ENCODE peak calls at places on chromosomes 13 and 19, in nine cellular contexts. One of them, this sample, is unnamed.

GRCh38 chr19:45995715-45996385 is 583 bp downstream of the CCDC61 start:
- DNase-seq in body of pancreas: no peak
- DNase-seq in lower leg skin: no peak
- DNase-seq in transverse colon: no peak
- DNase-seq in A549: no peak
- DNase-seq in IMR-90: peak; percentile 67
- DNase-seq in tibial nerve: no peak
- DNase-seq in Peyer's patch: no peak
- DNase-seq in adrenal gland: no peak
- DNase-seq in this sample: no peak

GRCh38 chr13:29987340-29987739 is 136.9 kb upstream of the UBL3 start:
- DNase-seq in IMR-90: no peak
- DNase-seq in Peyer's patch: no peak
- DNase-seq in tibial nerve: no peak
- DNase-seq in transverse colon: no peak
- DNase-seq in body of pancreas: no peak
- DNase-seq in lower leg skin: no peak
- DNase-seq in A549: no peak
- DNase-seq in adrenal gland: no peak
- DNase-seq in this sample: no peak

GRCh38 chr19:43618921-43619261 is 538 bp downstream of the ZNF428 start:
- DNase-seq in A549: peak; percentile 62
- DNase-seq in body of pancreas: no peak
- DNase-seq in transverse colon: no peak
- DNase-seq in adrenal gland: peak; percentile 29
- DNase-seq in lower leg skin: no peak
- DNase-seq in Peyer's patch: no peak
- DNase-seq in IMR-90: peak; percentile 8
- DNase-seq in tibial nerve: no peak
- DNase-seq in this sample: no peak

GRCh38 chr19:10086904-10087256 is 763 bp downstream of the SHFL start:
- DNase-seq in Peyer's patch: no peak
- DNase-seq in transverse colon: no peak
- DNase-seq in A549: no peak
- DNase-seq in lower leg skin: no peak
- DNase-seq in IMR-90: no peak
- DNase-seq in tibial nerve: no peak
- DNase-seq in body of pancreas: no peak
- DNase-seq in adrenal gland: no peak
- DNase-seq in this sample: peak; percentile 72

GRCh38 chr13:20381401-20381800 is 144.3 kb downstream of the CRYL1 start:
- DNase-seq in A549: no peak
- DNase-seq in body of pancreas: no peak
- DNase-seq in lower leg skin: no peak
- DNase-seq in IMR-90: no peak
- DNase-seq in adrenal gland: no peak
- DNase-seq in transverse colon: no peak
- DNase-seq in tibial nerve: no peak
- DNase-seq in Peyer's patch: no peak
- DNase-seq in this sample: no peak

GRCh38 chr13:23695711-23696512 is 125.7 kb downstream of the TNFRSF19 start:
- DNase-seq in tibial nerve: no peak
- DNase-seq in Peyer's patch: peak; percentile 59
- DNase-seq in transverse colon: no peak
- DNase-seq in lower leg skin: no peak
- DNase-seq in IMR-90: no peak
- DNase-seq in adrenal gland: no peak
- DNase-seq in body of pancreas: no peak
- DNase-seq in A549: no peak
- DNase-seq in this sample: no peak

GRCh38 chr13:79735228-79735627 is 254.3 kb downstream of the NDFIP2 start:
- DNase-seq in transverse colon: no peak
- DNase-seq in adrenal gland: no peak
- DNase-seq in body of pancreas: no peak
- DNase-seq in lower leg skin: no peak
- DNase-seq in A549: no peak
- DNase-seq in tibial nerve: no peak
- DNase-seq in Peyer's patch: no peak
- DNase-seq in IMR-90: peak; percentile 41
- DNase-seq in this sample: peak; percentile 42

GRCh38 chr19:12478234-12478941 is 6.2 kb downstream of the ZNF709 start:
- DNase-seq in tibial nerve: no peak
- DNase-seq in adrenal gland: no peak
- DNase-seq in transverse colon: peak; percentile 42
- DNase-seq in A549: no peak
- DNase-seq in body of pancreas: peak; percentile 35
- DNase-seq in IMR-90: no peak
- DNase-seq in Peyer's patch: no peak
- DNase-seq in lower leg skin: peak; percentile 54
- DNase-seq in this sample: no peak

DNA sequence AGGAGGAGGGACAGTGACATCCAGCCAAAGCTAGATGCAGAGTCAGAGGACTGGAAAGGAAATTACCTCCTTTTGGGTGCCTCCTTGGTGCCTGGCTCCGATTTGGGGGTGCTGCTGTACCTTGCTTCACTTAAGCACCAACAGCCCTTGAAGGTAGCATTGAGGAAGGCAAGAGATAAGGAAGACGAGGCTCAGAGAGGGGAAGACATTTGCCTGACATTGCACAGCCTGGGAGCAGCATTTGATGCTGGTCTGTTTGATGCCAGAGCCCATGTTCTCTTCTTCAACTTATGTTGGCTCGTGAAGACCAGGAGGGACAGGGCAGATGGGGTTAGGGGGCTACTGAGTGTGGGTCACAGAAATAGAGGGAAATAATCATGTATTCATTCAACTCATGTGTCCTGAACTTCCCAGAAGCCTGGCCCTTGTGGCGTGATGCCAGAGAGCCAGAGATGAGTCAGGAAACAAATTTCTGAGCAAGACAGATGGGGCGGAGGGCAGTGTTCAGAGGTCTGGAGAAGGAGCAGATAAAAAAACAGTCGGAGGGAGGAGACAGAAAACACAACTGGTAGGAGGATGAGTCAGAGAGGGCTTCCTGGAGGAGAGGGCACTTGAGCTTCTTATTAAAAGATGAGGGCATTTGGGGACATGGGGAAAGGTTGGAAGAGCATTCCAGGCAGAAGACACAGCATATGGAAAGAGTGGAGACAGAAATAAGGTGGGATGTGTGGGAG is 3.0 kb upstream of the C19orf81 start:
- DNase-seq in lower leg skin: no peak
- DNase-seq in A549: peak; percentile 83
- DNase-seq in IMR-90: peak; percentile 54
- DNase-seq in adrenal gland: peak; percentile 66
- DNase-seq in tibial nerve: no peak
- DNase-seq in transverse colon: no peak
- DNase-seq in body of pancreas: no peak
- DNase-seq in Peyer's patch: no peak
- DNase-seq in this sample: no peak
- H3K4me3 ChIP-seq in lower leg skin: no peak overlapping the region
- H3K4me3 ChIP-seq in A549: peak overlapping the region; percentile 0
- H3K4me3 ChIP-seq in IMR-90: no peak overlapping the region
- H3K4me3 ChIP-seq in adrenal gland: no peak overlapping the region
- H3K4me3 ChIP-seq in tibial nerve: no peak overlapping the region
- H3K4me3 ChIP-seq in transverse colon: no peak overlapping the region
- H3K4me3 ChIP-seq in body of pancreas: no peak overlapping the region
- H3K4me3 ChIP-seq in Peyer's patch: no peak overlapping the region
- H3K4me3 ChIP-seq in this sample: no peak overlapping the region

GRCh38 chr13:109784590-109785140 is 1.7 kb downstream of the IRS2 start:
- DNase-seq in tibial nerve: peak; percentile 64
- DNase-seq in Peyer's patch: peak; percentile 84
- DNase-seq in lower leg skin: peak; percentile 93
- DNase-seq in IMR-90: peak; percentile 62
- DNase-seq in A549: peak; percentile 79
- DNase-seq in transverse colon: peak; percentile 80
- DNase-seq in body of pancreas: peak; percentile 77
- DNase-seq in adrenal gland: peak; percentile 88
- DNase-seq in this sample: peak; percentile 88

GRCh38 chr13:109787135-109787954 is 962 bp upstream of the IRS2 start:
- DNase-seq in Peyer's patch: peak; percentile 59
- DNase-seq in A549: no peak
- DNase-seq in tibial nerve: no peak
- DNase-seq in adrenal gland: peak; percentile 56
- DNase-seq in lower leg skin: no peak
- DNase-seq in transverse colon: peak; percentile 36
- DNase-seq in IMR-90: peak; percentile 33
- DNase-seq in body of pancreas: peak; percentile 57
- DNase-seq in this sample: peak; percentile 78

GRCh38 chr13:109785141-109785891 is 1.1 kb downstream of the IRS2 start:
- DNase-seq in Peyer's patch: peak; percentile 67
- DNase-seq in IMR-90: peak; percentile 57
- DNase-seq in lower leg skin: peak; percentile 90
- DNase-seq in body of pancreas: peak; percentile 62
- DNase-seq in A549: peak; percentile 62
- DNase-seq in transverse colon: peak; percentile 44
- DNase-seq in tibial nerve: no peak
- DNase-seq in adrenal gland: peak; percentile 64
- DNase-seq in this sample: peak; percentile 76

GRCh38 chr13:109785892-109786450 is 412 bp downstream of the IRS2 start:
- DNase-seq in Peyer's patch: no peak
- DNase-seq in A549: no peak
- DNase-seq in tibial nerve: no peak
- DNase-seq in adrenal gland: no peak
- DNase-seq in transverse colon: no peak
- DNase-seq in body of pancreas: peak; percentile 29
- DNase-seq in lower leg skin: no peak
- DNase-seq in IMR-90: no peak
- DNase-seq in this sample: no peak

GRCh38 chr13:109786457-109787134 is at the start of gene IRS2:
- DNase-seq in A549: peak; percentile 94
- DNase-seq in body of pancreas: peak; percentile 94
- DNase-seq in Peyer's patch: peak; percentile 98
- DNase-seq in adrenal gland: peak; percentile 98
- DNase-seq in transverse colon: peak; percentile 95
- DNase-seq in tibial nerve: peak; percentile 94
- DNase-seq in lower leg skin: peak; percentile 99
- DNase-seq in IMR-90: peak; percentile 90
- DNase-seq in this sample: peak; percentile 98
- TF ChIP-seq POLR2A in A549: peak; percentile 98
- TF ChIP-seq POLR2A in body of pancreas: peak; percentile 96
- TF ChIP-seq POLR2A in Peyer's patch: peak; percentile 98
- TF ChIP-seq POLR2A in adrenal gland: peak; percentile 99
- TF ChIP-seq POLR2A in transverse colon: peak; percentile 89
- TF ChIP-seq POLR2A in tibial nerve: peak; percentile 100
- TF ChIP-seq POLR2A in lower leg skin: no peak
- TF ChIP-seq POLR2A in IMR-90: peak; percentile 96
- TF ChIP-seq POLR2A in this sample: peak; percentile 50

GRCh38 chr13:114033541-114034315 is 59.9 kb upstream of the C13orf46 start:
- DNase-seq in lower leg skin: no peak
- DNase-seq in A549: no peak
- DNase-seq in transverse colon: no peak
- DNase-seq in adrenal gland: no peak
- DNase-seq in tibial nerve: no peak
- DNase-seq in Peyer's patch: no peak
- DNase-seq in IMR-90: no peak
- DNase-seq in body of pancreas: no peak
- DNase-seq in this sample: no peak

GRCh38 chr13:114034481-114034891 is 60.6 kb upstream of the C13orf46 start:
- DNase-seq in adrenal gland: no peak
- DNase-seq in body of pancreas: no peak
- DNase-seq in transverse colon: no peak
- DNase-seq in lower leg skin: no peak
- DNase-seq in tibial nerve: no peak
- DNase-seq in IMR-90: peak; percentile 80
- DNase-seq in A549: no peak
- DNase-seq in Peyer's patch: no peak
- DNase-seq in this sample: no peak

GRCh38 chr13:114035186-114035582 is 61.3 kb upstream of the C13orf46 start:
- DNase-seq in transverse colon: no peak
- DNase-seq in IMR-90: no peak
- DNase-seq in adrenal gland: no peak
- DNase-seq in Peyer's patch: no peak
- DNase-seq in tibial nerve: no peak
- DNase-seq in A549: no peak
- DNase-seq in body of pancreas: no peak
- DNase-seq in lower leg skin: no peak
- DNase-seq in this sample: no peak

GRCh38 chr13:114037674-114038073 is 63.8 kb upstream of the C13orf46 start:
- DNase-seq in lower leg skin: no peak
- DNase-seq in IMR-90: no peak
- DNase-seq in adrenal gland: no peak
- DNase-seq in Peyer's patch: no peak
- DNase-seq in transverse colon: no peak
- DNase-seq in tibial nerve: no peak
- DNase-seq in A549: no peak
- DNase-seq in body of pancreas: no peak
- DNase-seq in this sample: no peak

DNA sequence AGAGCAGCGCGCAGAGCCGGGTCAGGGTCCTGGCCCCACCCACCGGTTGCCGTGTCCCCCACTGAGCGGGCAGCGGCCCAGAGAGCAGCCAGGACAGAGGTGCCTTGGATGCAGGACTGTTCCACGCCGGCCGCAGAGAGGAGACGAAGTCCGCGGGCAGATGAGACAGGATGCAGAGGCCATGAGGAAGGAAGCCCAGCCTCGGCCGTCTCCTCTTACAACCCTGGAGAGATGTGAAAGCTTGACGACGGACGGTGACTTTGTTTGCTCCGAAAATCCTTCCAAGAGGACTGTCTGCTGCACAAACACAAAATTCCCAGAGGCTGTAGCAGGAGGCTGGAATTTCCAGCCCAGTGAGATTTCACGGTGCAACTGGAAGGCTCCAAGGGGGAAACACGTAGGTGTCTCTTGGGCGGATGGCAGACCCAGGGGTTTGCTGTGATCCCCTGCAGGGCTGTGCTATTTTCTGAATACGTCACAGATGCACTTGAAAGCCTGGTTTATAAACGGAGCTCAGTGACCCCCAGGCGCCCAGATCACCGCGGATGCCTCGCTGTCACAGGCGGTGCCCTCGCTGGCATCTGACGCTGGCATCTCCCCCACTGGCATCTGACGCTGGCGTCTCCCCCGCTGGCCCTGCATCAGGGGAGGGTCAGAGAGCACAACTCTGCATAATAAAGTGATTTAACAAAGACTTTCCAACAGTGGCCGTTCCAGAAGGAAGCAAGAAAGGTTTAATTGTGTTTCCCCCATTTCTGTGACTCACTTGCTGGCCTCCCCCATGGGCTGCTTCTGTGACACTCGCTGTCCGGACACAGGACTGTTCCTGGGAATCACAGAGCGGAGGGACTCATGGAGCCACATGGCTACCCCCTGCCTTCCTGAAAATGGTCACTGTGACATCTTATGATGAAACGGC is 62.0 kb upstream of the C13orf46 start:
- DNase-seq in IMR-90: peak; percentile 35
- DNase-seq in lower leg skin: no peak
- DNase-seq in tibial nerve: peak; percentile 50
- DNase-seq in transverse colon: no peak
- DNase-seq in Peyer's patch: no peak
- DNase-seq in A549: no peak
- DNase-seq in adrenal gland: peak; percentile 39
- DNase-seq in body of pancreas: no peak
- DNase-seq in this sample: no peak
- H3K4me3 ChIP-seq in IMR-90: no peak overlapping the region
- H3K4me3 ChIP-seq in lower leg skin: no peak overlapping the region
- H3K4me3 ChIP-seq in tibial nerve: peak overlapping the region; percentile 36
- H3K4me3 ChIP-seq in transverse colon: no peak overlapping the region
- H3K4me3 ChIP-seq in Peyer's patch: no peak overlapping the region
- H3K4me3 ChIP-seq in A549: no peak overlapping the region
- H3K4me3 ChIP-seq in adrenal gland: no peak overlapping the region
- H3K4me3 ChIP-seq in body of pancreas: no peak overlapping the region
- H3K4me3 ChIP-seq in this sample: no peak overlapping the region

DNA sequence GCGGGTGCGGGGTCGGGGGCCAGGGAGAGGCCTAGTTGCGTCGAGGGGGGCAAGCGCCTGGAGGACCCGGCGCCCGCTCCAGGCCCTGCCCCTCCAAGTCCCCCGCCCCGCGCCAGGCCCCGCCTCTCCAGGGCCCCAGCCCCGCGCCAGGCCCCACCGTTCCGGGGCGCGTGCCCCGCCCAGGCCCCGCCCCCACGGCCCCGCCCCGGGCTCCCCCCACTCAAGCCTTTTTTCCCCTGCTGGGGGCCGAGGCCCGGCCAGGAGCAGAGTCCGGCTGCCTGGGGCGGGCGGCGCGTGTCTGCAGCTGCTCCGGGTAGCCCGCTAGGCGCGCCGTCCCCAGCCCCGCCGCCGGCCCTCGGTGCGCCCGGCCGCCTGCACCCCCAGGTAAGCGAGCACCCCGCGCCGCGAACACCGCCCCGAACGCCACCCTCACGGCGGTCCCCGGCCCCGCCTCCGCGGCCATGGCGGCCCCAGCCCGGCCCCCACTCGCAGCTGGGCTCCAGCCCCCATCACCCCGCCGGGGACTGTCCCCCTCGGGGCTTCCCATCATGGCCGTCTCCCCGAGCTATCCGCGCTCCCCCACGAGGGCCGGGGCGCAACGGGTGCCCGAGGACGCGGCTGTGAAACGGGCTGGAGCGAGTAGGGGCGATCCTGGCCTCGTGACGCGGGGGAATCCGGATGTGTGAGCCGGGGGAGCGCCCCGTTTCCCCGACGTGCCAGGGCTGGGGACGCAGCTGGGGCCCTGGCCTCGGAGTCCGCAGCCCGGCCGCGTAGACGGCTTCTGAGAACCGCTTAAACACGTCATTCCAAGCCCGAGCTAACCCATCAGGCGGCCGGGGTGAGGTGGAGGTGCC is at the start of gene CERS4:
- DNase-seq in tibial nerve: peak; percentile 30
- DNase-seq in body of pancreas: peak; percentile 89
- DNase-seq in Peyer's patch: peak; percentile 88
- DNase-seq in adrenal gland: peak; percentile 26
- DNase-seq in A549: peak; percentile 25
- DNase-seq in IMR-90: peak; percentile 20
- DNase-seq in transverse colon: peak; percentile 76
- DNase-seq in lower leg skin: peak; percentile 94
- DNase-seq in this sample: peak; percentile 90
- TF ChIP-seq POLR2A in tibial nerve: no peak
- TF ChIP-seq POLR2A in body of pancreas: peak; percentile 51
- TF ChIP-seq POLR2A in Peyer's patch: no peak
- TF ChIP-seq POLR2A in adrenal gland: peak; percentile 7
- TF ChIP-seq POLR2A in A549: peak; percentile 21
- TF ChIP-seq POLR2A in IMR-90: no peak
- TF ChIP-seq POLR2A in transverse colon: peak; percentile 10
- TF ChIP-seq POLR2A in lower leg skin: no peak
- TF ChIP-seq POLR2A in this sample: no peak

This sample was measured in sigmoid colon.